ENCODE peak calls at places on chromosomes 3 and 15, in six cellular contexts. S, E, J, C, U and L are unnamed samples.

GRCh38 chr3:101379695-101380376 is 59.5 kb upstream of the IMPG2 start:
- DNase-seq in S (no peak), E (no peak), C (no peak), J (no peak), U (no peak), L (no peak)

GRCh38 chr3:66480666-66481065 is 20.2 kb downstream of the LRIG1 start:
- DNase-seq in U (no peak), S (peak), E (no peak), J (no peak), C (no peak), L (no peak)

GRCh38 chr3:195715583-195716266 is 5.1 kb upstream of the MUC20 start:
- DNase-seq in J (no peak), U (no peak), E (peak), S (no peak), C (no peak), L (no peak)

GRCh38 chr3:54917862-54918261 is 10.0 kb downstream of the LRTM1 start:
- DNase-seq in J (no peak), E (peak), C (no peak), S (no peak), U (no peak), L (no peak)

GRCh38 chr3:160928183-160928718 is 172.2 kb downstream of the PPM1L start:
- DNase-seq in S (peak), J (peak), C (no peak), E (peak), U (no peak), L (no peak)

GRCh38 chr15:82063055-82063454 is 17.2 kb upstream of the MEX3B start:
- DNase-seq in E (no peak), J (no peak), U (no peak), S (no peak), C (no peak), L (no peak)

GRCh38 chr3:181326637-181327223 is 337.2 kb upstream of the DNAJC19 start:
- DNase-seq in C (no peak), J (peak), S (peak), U (no peak), E (peak), L (no peak)

GRCh38 chr3:107025961-107026360 is 351.3 kb upstream of the CCDC54 start:
- DNase-seq in E (no peak), S (no peak), U (no peak), J (no peak), C (no peak), L (no peak)

GRCh38 chr15:85297537-85297936 is 82.9 kb upstream of the AKAP13 start:
- DNase-seq in E (no peak), S (no peak), C (no peak), U (no peak), J (no peak), L (no peak)

GRCh38 chr3:17947833-17948232 is 205.4 kb upstream of the TBC1D5 start:
- DNase-seq in C (no peak), U (no peak), J (no peak), S (no peak), E (no peak), L (no peak)

GRCh38 chr15:64000183-64000710 is 46.0 kb downstream of the DAPK2 start:
- DNase-seq in E (no peak), C (no peak), U (no peak), J (no peak), S (no peak), L (no peak)

GRCh38 chr3:55127565-55127964 is 199.7 kb upstream of the LRTM1 start:
- DNase-seq in E (no peak), J (no peak), C (no peak), U (no peak), S (no peak), L (no peak)

GRCh38 chr3:123789160-123789559 is 95.0 kb downstream of the MYLK start:
- DNase-seq in J (no peak), S (no peak), U (no peak), C (no peak), E (no peak), L (no peak)

GRCh38 chr15:77698481-77698880 is 65.8 kb upstream of the LINGO1 start:
- DNase-seq in U (no peak), E (no peak), S (no peak), C (no peak), J (no peak), L (no peak)

GRCh38 chr3:31011383-31011782 is 116.9 kb upstream of the GADL1 start:
- DNase-seq in C (no peak), E (no peak), S (no peak), J (no peak), U (no peak), L (no peak)

GRCh38 chr15:43266386-43266785 is 342 bp downstream of the TGM5 start:
- DNase-seq in J (no peak), S (no peak), U (no peak), C (no peak), E (no peak), L (no peak)